ENCODE peak calls at places on chromosome 2, in four cellular contexts. L, Z, U and M are unnamed samples.

GRCh38 chr2:3911891-3912455 is 208.6 kb downstream of the DCDC2C start:
- DNase-seq in L (no peak), Z (no peak), U (peak; percentile 83), M (no peak)

GRCh38 chr2:88058226-88058625 is 2.6 kb upstream of the KRCC1 start:
- DNase-seq in L (no peak), Z (no peak), U (no peak), M (no peak)

GRCh38 chr2:97868986-97869721 is 126.6 kb downstream of the TMEM131 start:
- DNase-seq in L (peak; percentile 33), Z (no peak), U (no peak), M (peak; percentile 43)

GRCh38 chr2:224938670-224939309 is 103.5 kb downstream of the DOCK10 start:
- DNase-seq in L (no peak), Z (no peak), U (no peak), M (no peak)

GRCh38 chr2:72041638-72042111 is 106.0 kb downstream of the CYP26B1 start:
- DNase-seq in L (no peak), Z (peak; percentile 31), U (peak; percentile 54), M (no peak)

GRCh38 chr2:201779996-201780673 is 598 bp downstream of the ALS2 start:
- DNase-seq in L (peak; percentile 23), Z (no peak), U (no peak), M (peak; percentile 25)

GRCh38 chr2:45303417-45304202 is 294.4 kb upstream of the SIX2 start:
- DNase-seq in L (no peak), Z (no peak), U (no peak), M (no peak)

GRCh38 chr2:107259411-107260195 is 373.6 kb upstream of the ST6GAL2 start:
- DNase-seq in L (no peak), Z (no peak), U (no peak), M (no peak)

GRCh38 chr2:55084631-55085030 is 34.4 kb upstream of the RTN4 start:
- DNase-seq in L (no peak), Z (no peak), U (no peak), M (no peak)

GRCh38 chr2:177245010-177245422 is 19.5 kb downstream of the NFE2L2 start:
- DNase-seq in L (peak; percentile 35), Z (no peak), U (no peak), M (no peak)
- TF ChIP-seq POLR2AphosphoS5 in L (no peak), Z (no peak), U (no peak), M (no peak)

GRCh38 chr2:43513796-43514195 is 82.0 kb downstream of the THADA start:
- DNase-seq in L (no peak), Z (no peak), U (no peak), M (no peak)

GRCh38 chr2:43518182-43518581 is 77.7 kb downstream of the THADA start:
- DNase-seq in L (no peak), Z (no peak), U (no peak), M (no peak)

GRCh38 chr2:43513216-43513615 is 82.6 kb downstream of the THADA start:
- DNase-seq in L (no peak), Z (no peak), U (no peak), M (no peak)

GRCh38 chr2:43515248-43515647 is 80.6 kb downstream of the THADA start:
- DNase-seq in L (no peak), Z (no peak), U (no peak), M (no peak)

GRCh38 chr2:43515807-43516497 is 79.9 kb downstream of the THADA start:
- DNase-seq in L (no peak), Z (no peak), U (no peak), M (no peak)
- H3K27ac ChIP-seq in L (peak overlapping the region; percentile 27), Z (peak overlapping the region; percentile 91), U (peak overlapping the region; percentile 71), M (peak overlapping the region; percentile 7)

GRCh38 chr2:237874585-237875161 is 15.2 kb downstream of the RAMP1 start:
- DNase-seq in L (no peak), Z (no peak), U (peak; percentile 51), M (no peak)
- TF ChIP-seq POLR2AphosphoS5 in L (no peak), Z (no peak), U (no peak), M (no peak)

DNA sequence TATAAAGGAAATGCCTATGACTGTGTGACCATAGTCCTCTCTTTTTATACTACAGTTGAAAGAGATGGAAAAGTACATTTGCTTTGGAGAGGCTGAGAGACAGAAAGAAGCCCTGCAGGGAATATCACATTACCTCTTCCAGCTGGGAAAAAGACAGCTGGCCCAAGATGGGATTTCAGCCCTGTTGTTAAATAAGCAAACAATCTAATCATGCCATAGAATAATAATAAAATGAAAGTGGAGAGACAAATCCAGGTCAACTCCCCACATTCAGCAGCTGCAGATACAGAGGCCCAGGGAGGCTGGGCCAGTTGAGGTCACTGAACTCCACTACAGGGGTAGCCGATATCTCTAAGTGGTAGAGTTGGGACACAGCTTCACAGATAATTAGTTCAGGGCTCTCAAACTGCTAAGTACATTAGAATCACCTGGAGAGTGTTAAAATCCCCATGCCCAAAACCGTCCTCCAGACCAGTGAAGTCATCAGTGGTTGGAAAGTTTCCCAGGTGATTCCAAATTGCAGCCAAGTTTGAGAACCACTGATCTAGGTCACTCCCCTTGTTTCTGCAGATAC is 81.9 kb downstream of the MOGAT1 start:
- DNase-seq in L (no peak), Z (no peak), U (no peak), M (no peak)
- H3K27ac ChIP-seq in L (no peak overlapping the region), Z (peak overlapping the region; percentile 65), U (no peak overlapping the region), M (no peak overlapping the region)

GRCh38 chr2:215423928-215424540 is 11.8 kb downstream of the FN1 start:
- DNase-seq in L (no peak), Z (no peak), U (no peak), M (no peak)
- TF ChIP-seq POLR2AphosphoS5 in L (no peak), Z (no peak), U (no peak), M (no peak)

GRCh38 chr2:120943403-120944034 is 207.9 kb downstream of the GLI2 start:
- DNase-seq in L (no peak), Z (no peak), U (no peak), M (peak; percentile 58)

GRCh38 chr2:120947327-120947726 is 211.7 kb downstream of the GLI2 start:
- DNase-seq in L (no peak), Z (no peak), U (no peak), M (no peak)

GRCh38 chr2:120945832-120946231 is 210.2 kb downstream of the GLI2 start:
- DNase-seq in L (no peak), Z (no peak), U (no peak), M (no peak)

GRCh38 chr2:120944575-120944974 is 208.9 kb downstream of the GLI2 start:
- DNase-seq in L (no peak), Z (no peak), U (no peak), M (no peak)

DNA sequence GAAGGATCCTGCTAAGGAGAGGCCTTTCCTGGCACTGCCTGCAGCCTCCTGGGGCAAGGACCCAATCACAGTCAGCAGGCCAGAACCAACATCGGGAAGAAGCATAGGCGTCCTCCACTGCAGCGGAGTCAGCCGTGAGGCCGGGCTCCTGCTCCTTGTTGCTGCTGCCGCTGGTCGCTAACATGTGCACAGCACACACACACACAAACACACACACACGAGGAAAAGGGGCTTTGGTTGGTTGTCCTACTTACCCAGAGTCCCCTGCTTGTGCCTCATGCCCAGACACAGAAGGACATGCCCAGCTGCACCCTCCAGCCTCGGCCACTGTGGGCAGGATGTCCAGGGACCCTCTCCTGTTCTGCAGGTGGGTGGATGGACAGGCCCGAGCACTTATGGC is 209.4 kb downstream of the GLI2 start:
- DNase-seq in L (no peak), Z (no peak), U (no peak), M (no peak)
- H3K27ac ChIP-seq in L (no peak overlapping the region), Z (no peak overlapping the region), U (no peak overlapping the region), M (no peak overlapping the region)

GRCh38 chr2:74740395-74741075 is 86.5 kb downstream of the SEMA4F start:
- DNase-seq in L (no peak), Z (peak; percentile 23), U (no peak), M (no peak)
- TF ChIP-seq POLR2AphosphoS5 in L (no peak), Z (no peak), U (no peak), M (peak; percentile 36)

GRCh38 chr2:46719499-46719898 is 196.1 kb downstream of the MCFD2 start:
- DNase-seq in L (no peak), Z (no peak), U (no peak), M (no peak)

GRCh38 chr2:46722142-46722541 is 193.5 kb downstream of the MCFD2 start:
- DNase-seq in L (no peak), Z (no peak), U (no peak), M (no peak)

GRCh38 chr2:46718797-46719196 is 196.8 kb downstream of the MCFD2 start:
- DNase-seq in L (no peak), Z (no peak), U (no peak), M (no peak)

GRCh38 chr2:46723346-46723745 is 192.3 kb downstream of the MCFD2 start:
- DNase-seq in L (no peak), Z (no peak), U (no peak), M (no peak)

DNA sequence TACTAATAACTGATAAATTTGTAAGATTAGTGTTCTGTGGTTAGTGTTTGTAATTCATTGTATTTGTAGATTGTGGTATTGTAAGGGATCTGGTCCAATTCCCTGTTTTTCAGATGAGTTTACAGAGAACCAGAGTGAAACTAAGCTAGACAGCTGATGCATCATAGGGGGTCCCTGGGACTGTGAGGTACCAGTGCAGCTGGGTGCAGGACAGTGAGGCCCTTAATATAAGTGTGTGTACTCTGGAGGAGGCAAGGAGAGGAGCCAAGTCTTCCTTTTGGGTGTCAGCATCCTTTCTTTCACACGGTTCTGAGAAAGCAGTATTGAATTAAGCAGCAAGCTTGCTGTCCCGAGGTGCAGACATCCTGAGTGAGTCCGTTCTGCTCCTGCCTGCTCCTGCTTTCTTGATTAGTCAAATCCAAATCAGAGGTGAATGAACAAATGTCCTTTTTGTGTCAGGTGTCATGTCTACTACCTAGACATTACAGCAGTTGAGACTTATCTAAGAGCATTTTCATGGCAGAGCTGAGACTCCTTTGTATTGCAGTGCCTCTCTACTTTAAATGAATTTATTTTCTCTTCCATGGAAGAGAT is 194.9 kb downstream of the MCFD2 start:
- DNase-seq in L (no peak), Z (no peak), U (no peak), M (no peak)
- H3K27ac ChIP-seq in L (no peak overlapping the region), Z (peak overlapping the region; percentile 34), U (no peak overlapping the region), M (no peak overlapping the region)